ENCODE peak calls at places on chromosomes 2 and 18, in four cellular contexts. W, M, Y and E are unnamed samples.
A peak's percentile ranks its signal among the peaks of the same experiment; 100 is the strongest.

GRCh38 chr2:212364106-212364505 is 174.5 kb downstream of the ERBB4 start:
- DNase-seq in W (no peak), M (no peak), Y (no peak), E (peak; percentile 15)

GRCh38 chr18:79740741-79741700 is 56.7 kb upstream of the KCNG2 start:
- DNase-seq in W (no peak), M (no peak), Y (no peak), E (no peak)

GRCh38 chr2:147763861-147764260 is 81.0 kb upstream of the ACVR2A start:
- DNase-seq in W (no peak), M (no peak), Y (no peak), E (no peak)

GRCh38 chr2:109087055-109087663 is 41.8 kb upstream of the SH3RF3 start:
- DNase-seq in W (no peak), M (no peak), Y (no peak), E (no peak)

GRCh38 chr18:9885170-9886004 is at the start of gene TXNDC2:
- DNase-seq in W (no peak), M (no peak), Y (no peak), E (no peak)

GRCh38 chr2:23584054-23584745 is 199.2 kb downstream of the KLHL29 start:
- DNase-seq in W (no peak), M (no peak), Y (no peak), E (no peak)

GRCh38 chr2:46942891-46943626 is 27.5 kb upstream of the MCFD2 start:
- DNase-seq in W (no peak), M (no peak), Y (no peak), E (no peak)

GRCh38 chr18:44887227-44887631 is 206.5 kb downstream of the SETBP1 start:
- DNase-seq in W (peak; percentile 6), M (peak; percentile 44), Y (peak; percentile 16), E (peak; percentile 73)

GRCh38 chr2:111167238-111168162 is 46.8 kb downstream of the BCL2L11 start:
- DNase-seq in W (no peak), M (no peak), Y (no peak), E (no peak)

GRCh38 chr2:209791151-209791550 is 19.5 kb downstream of the UNC80 start:
- DNase-seq in W (no peak), M (no peak), Y (no peak), E (no peak)

GRCh38 chr2:61255580-61256437 is 93.8 kb downstream of the C2orf74 start:
- DNase-seq in W (peak; percentile 22), M (peak; percentile 65), Y (no peak), E (no peak)

GRCh38 chr2:2266699-2267449 is 64.2 kb downstream of the MYT1L start:
- DNase-seq in W (no peak), M (no peak), Y (no peak), E (no peak)

GRCh38 chr2:1203772-1204171 is 209.5 kb upstream of the TPO start:
- DNase-seq in W (no peak), M (no peak), Y (no peak), E (no peak)

GRCh38 chr2:128384956-128385355 is 66.3 kb upstream of the HS6ST1 start:
- DNase-seq in W (no peak), M (no peak), Y (no peak), E (no peak)

GRCh38 chr18:5512191-5512590 is 31.6 kb downstream of the EPB41L3 start:
- DNase-seq in W (no peak), M (no peak), Y (no peak), E (no peak)

GRCh38 chr2:132911726-132912724 is 242.0 kb upstream of the LYPD1 start:
- DNase-seq in W (no peak), M (no peak), Y (peak; percentile 18), E (no peak)

GRCh38 chr2:235990344-235990743 is 177.8 kb downstream of the GBX2 start:
- DNase-seq in W (no peak), M (no peak), Y (peak; percentile 24), E (no peak)

GRCh38 chr2:236014408-236015131 is 153.6 kb downstream of the GBX2 start:
- DNase-seq in W (no peak), M (no peak), Y (no peak), E (no peak)

GRCh38 chr2:96664366-96664765 is 21.8 kb downstream of the FER1L5 start:
- DNase-seq in W (no peak), M (no peak), Y (no peak), E (no peak)

GRCh38 chr18:515838-516237 is 15.3 kb upstream of the COLEC12 start:
- DNase-seq in W (no peak), M (no peak), Y (no peak), E (no peak)

GRCh38 chr2:234686088-234686890 is 189.4 kb upstream of the ARL4C start:
- DNase-seq in W (no peak), M (no peak), Y (no peak), E (no peak)

GRCh38 chr18:9737814-9738160 is 29.7 kb downstream of the RAB31 start:
- DNase-seq in W (no peak), M (no peak), Y (no peak), E (no peak)

GRCh38 chr2:171521361-171522056 is 765 bp upstream of the CYBRD1 start:
- DNase-seq in W (no peak), M (no peak), Y (no peak), E (no peak)

GRCh38 chr2:135140606-135141005 is 88.5 kb downstream of the RAB3GAP1 start:
- DNase-seq in W (no peak), M (no peak), Y (no peak), E (no peak)
- H3K4me3 ChIP-seq in W (no peak overlapping the region), M (no peak overlapping the region), Y (no peak overlapping the region), E (no peak overlapping the region)

DNA sequence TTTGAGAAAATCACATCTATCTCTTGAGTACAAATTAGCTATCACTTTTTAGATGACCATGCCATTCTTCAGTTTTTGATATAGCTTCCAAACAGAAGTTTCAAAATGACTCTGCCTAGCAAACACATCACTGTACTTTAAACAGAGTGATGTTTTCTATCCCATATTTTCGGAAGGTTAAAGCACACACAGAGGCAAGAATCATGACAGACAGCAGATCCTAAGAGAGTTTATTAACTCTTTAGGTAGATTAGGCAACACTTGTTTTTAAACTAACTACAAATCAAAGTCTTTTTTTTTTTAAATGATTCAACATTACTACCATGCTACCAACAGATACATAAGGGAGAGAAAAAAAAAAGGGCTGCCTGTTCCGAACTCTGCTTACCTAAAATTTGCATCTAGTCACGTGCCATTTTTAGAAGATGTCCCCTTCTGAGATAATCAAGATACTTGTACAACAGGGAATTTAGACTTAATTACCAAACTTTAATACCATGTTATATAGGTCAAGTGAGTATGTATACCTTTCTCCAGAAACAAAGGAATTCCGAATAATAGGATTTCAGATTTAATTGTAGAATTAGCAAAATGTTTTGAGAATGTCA is 2.7 kb downstream of the RBMS1 start:
- DNase-seq in W (no peak), M (no peak), Y (no peak), E (no peak)
- H3K4me3 ChIP-seq in W (peak overlapping the region; percentile 73), M (peak overlapping the region; percentile 82), Y (peak overlapping the region; percentile 96), E (peak overlapping the region; percentile 87)

GRCh38 chr2:226782092-226782713 is 17.4 kb downstream of the IRS1 start:
- DNase-seq in W (no peak), M (no peak), Y (no peak), E (no peak)
- H3K4me3 ChIP-seq in W (no peak overlapping the region), M (no peak overlapping the region), Y (no peak overlapping the region), E (no peak overlapping the region)

GRCh38 chr18:58321986-58322385 is 278.0 kb downstream of the NEDD4L start:
- DNase-seq in W (peak; percentile 72), M (no peak), Y (peak; percentile 68), E (peak; percentile 32)
- H3K4me3 ChIP-seq in W (no peak overlapping the region), M (no peak overlapping the region), Y (no peak overlapping the region), E (no peak overlapping the region)

GRCh38 chr2:77507657-77508056 is 14.5 kb downstream of the LRRTM4 start:
- DNase-seq in W (no peak), M (no peak), Y (no peak), E (no peak)
- H3K4me3 ChIP-seq in W (no peak overlapping the region), M (no peak overlapping the region), Y (no peak overlapping the region), E (no peak overlapping the region)

GRCh38 chr2:173496746-173497145 is 142.1 kb downstream of the CDCA7 start:
- DNase-seq in W (peak; percentile 50), M (peak; percentile 19), Y (no peak), E (no peak)
- H3K4me3 ChIP-seq in W (no peak overlapping the region), M (peak overlapping the region; percentile 33), Y (no peak overlapping the region), E (no peak overlapping the region)

DNA sequence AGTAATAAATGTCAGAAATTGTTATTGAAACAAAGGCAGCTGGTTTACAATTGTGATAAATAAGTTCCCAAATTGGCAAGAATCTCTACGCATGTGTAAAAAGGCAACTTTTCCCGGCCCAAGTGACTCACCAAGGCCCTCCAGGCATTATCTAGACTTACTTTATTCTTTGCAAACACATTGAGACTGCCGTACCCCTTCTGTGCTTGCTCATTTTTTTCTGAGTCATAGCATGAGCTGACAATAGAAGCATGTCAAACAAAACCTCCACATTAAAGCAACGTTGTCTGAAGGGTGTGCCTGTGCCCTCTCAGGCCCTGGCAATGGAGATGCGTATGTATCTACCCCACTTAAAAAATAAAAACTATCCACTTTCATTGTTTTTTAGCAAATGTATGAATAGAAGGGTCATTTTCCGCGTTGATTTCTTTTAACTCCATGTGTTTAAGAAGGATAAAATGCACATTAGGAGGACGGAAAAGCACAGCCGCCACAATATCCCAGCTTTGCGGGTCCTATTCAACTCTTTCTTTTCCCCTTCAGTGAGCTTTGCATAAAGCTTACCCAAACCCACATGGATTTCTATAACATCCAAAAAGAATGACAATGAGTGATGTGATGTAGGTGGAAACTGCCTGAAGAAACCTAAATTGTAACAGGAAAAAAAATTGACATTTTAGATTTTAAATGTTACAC is 298.2 kb downstream of the CDCA7 start:
- DNase-seq in W (peak; percentile 91), M (peak; percentile 70), Y (peak; percentile 17), E (peak; percentile 89)
- H3K4me3 ChIP-seq in W (no peak overlapping the region), M (no peak overlapping the region), Y (no peak overlapping the region), E (no peak overlapping the region)

GRCh38 chr2:106885326-106885725 is 641 bp downstream of the ST6GAL2 start:
- DNase-seq in W (no peak), M (no peak), Y (no peak), E (no peak)
- H3K4me3 ChIP-seq in W (peak overlapping the region; percentile 51), M (no peak overlapping the region), Y (peak overlapping the region; percentile 61), E (peak overlapping the region; percentile 50)